ENCODE peak calls at places on chromosomes 13 and 19, in five cellular contexts. I, Q, B, F and D are unnamed samples.

GRCh38 chr13:67139551-67139950 is 90.6 kb downstream of the PCDH9 start:
- DNase-seq in Q (no peak), I (no peak), F (no peak), B (no peak), D (no peak)

GRCh38 chr19:31976775-31977536 is 368.5 kb upstream of the ZNF507 start:
- DNase-seq in I (no peak), Q (no peak), F (no peak), B (no peak), D (no peak)

GRCh38 chr13:76720827-76721226 is 165.4 kb downstream of the KCTD12 start:
- DNase-seq in I (no peak), B (no peak), Q (no peak), F (no peak), D (no peak)

GRCh38 chr19:48896191-48896720 is 2.3 kb downstream of the TULP2 start:
- DNase-seq in I (peak), Q (peak), F (no peak), B (peak), D (no peak)

GRCh38 chr19:51572415-51572814 is 1.3 kb downstream of the ZNF175 start:
- DNase-seq in I (peak), Q (no peak), B (no peak), F (no peak), D (no peak)

GRCh38 chr13:101945435-101945834 is 456.4 kb downstream of the FGF14 start:
- DNase-seq in B (no peak), I (peak), Q (no peak), F (no peak), D (no peak)

GRCh38 chr13:98279473-98280175 is 102.6 kb upstream of the RNF113B start:
- DNase-seq in I (no peak), B (no peak), F (no peak), Q (no peak), D (no peak)

GRCh38 chr13:38538412-38538811 is 148.5 kb upstream of the FREM2 start:
- DNase-seq in I (no peak), F (no peak), B (no peak), Q (no peak), D (no peak)

GRCh38 chr13:22561581-22561980 is 619.2 kb upstream of the SGCG start:
- DNase-seq in F (no peak), B (no peak), I (no peak), Q (no peak), D (no peak)

GRCh38 chr13:40789275-40790231 is at the start of gene SLC25A15:
- DNase-seq in F (peak), Q (peak), B (no peak), I (peak), D (peak)

GRCh38 chr19:18985257-18985656 is 44.2 kb upstream of the HOMER3 start:
- DNase-seq in F (no peak), B (no peak), I (no peak), Q (no peak), D (no peak)

GRCh38 chr13:96027496-96027895 is 25.7 kb downstream of the UGGT2 start:
- DNase-seq in B (no peak), Q (no peak), I (no peak), F (no peak), D (no peak)

GRCh38 chr19:15288146-15288963 is 44.0 kb downstream of the BRD4 start:
- DNase-seq in B (no peak), I (no peak), Q (no peak), F (no peak), D (no peak)

GRCh38 chr13:35646061-35646774 is 169.7 kb upstream of the MAB21L1 start:
- DNase-seq in I (no peak), F (no peak), B (no peak), Q (no peak), D (no peak)

GRCh38 chr19:10193666-10194499 is 870 bp downstream of the DNMT1 start:
- DNase-seq in B (no peak), I (peak), Q (peak), F (peak), D (no peak)

GRCh38 chr19:7506385-7507328 is 9.2 kb upstream of the ZNF358 start:
- DNase-seq in I (peak), B (peak), Q (no peak), F (peak), D (no peak)

GRCh38 chr19:2719910-2720776 is 1.0 kb downstream of the DIRAS1 start:
- DNase-seq in I (no peak), Q (no peak), F (no peak), B (no peak), D (no peak)

GRCh38 chr13:43003010-43003409 is 11.0 kb upstream of the EPSTI1 start:
- DNase-seq in Q (no peak), F (no peak), I (no peak), B (no peak), D (no peak)

GRCh38 chr13:100645382-100645781 is 29.2 kb downstream of the TMTC4 start:
- DNase-seq in Q (no peak), F (no peak), I (no peak), B (no peak), D (no peak)

GRCh38 chr19:40962460-40962961 is 28.6 kb upstream of the CYP2B6 start:
- DNase-seq in B (no peak), Q (no peak), F (peak), I (no peak), D (no peak)

GRCh38 chr13:33692531-33692930 is 125.4 kb upstream of the RFC3 start:
- DNase-seq in Q (no peak), F (no peak), I (no peak), B (no peak), D (no peak)

GRCh38 chr13:67076378-67076777 is 153.8 kb downstream of the PCDH9 start:
- DNase-seq in B (no peak), F (no peak), Q (no peak), I (no peak), D (no peak)

GRCh38 chr13:77717508-77717907 is 20.0 kb downstream of the SLAIN1 start:
- DNase-seq in B (no peak), F (no peak), I (no peak), Q (no peak), D (no peak)

GRCh38 chr19:29735821-29736220 is 20.8 kb upstream of the C19orf12 start:
- DNase-seq in B (no peak), I (no peak), Q (no peak), F (no peak), D (no peak)

GRCh38 chr13:74017301-74018092 is 116.7 kb downstream of the KLF12 start:
- DNase-seq in F (no peak), I (no peak), Q (no peak), B (no peak), D (no peak)

GRCh38 chr19:33406521-33407139 is 33.1 kb downstream of the CEBPG start:
- DNase-seq in Q (peak), F (peak), I (peak), B (peak), D (peak)

GRCh38 chr19:29612801-29613595 is 6.9 kb downstream of the POP4 start:
- DNase-seq in B (no peak), Q (no peak), F (no peak), I (no peak), D (no peak)

DNA sequence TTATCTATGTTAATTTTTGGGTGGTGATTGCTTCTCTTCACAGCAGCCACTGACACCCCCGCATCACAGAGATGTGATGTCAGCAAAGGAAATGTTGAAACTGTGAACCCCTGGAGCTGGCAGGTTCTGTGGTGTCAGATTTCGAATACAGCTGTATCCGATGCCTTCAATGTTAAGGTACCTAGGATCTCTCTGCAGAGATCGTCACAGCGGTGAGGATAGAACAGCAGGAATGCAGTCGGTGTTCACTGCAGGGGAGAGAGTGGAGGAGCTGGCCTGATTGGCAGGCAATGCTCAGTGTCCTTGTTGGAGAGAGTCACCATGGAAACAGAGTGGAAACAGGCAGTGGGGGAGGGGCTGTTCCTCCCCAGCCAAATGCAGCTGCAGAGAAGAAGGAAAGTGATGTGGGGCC is 79.5 kb upstream of the ZNF835 start:
- DNase-seq in I (no peak), B (no peak), Q (no peak), F (peak), D (no peak)
- TF ChIP-seq TAF1 in I (no peak), B (no peak), Q (no peak), F (no peak), D (no peak)

DNA sequence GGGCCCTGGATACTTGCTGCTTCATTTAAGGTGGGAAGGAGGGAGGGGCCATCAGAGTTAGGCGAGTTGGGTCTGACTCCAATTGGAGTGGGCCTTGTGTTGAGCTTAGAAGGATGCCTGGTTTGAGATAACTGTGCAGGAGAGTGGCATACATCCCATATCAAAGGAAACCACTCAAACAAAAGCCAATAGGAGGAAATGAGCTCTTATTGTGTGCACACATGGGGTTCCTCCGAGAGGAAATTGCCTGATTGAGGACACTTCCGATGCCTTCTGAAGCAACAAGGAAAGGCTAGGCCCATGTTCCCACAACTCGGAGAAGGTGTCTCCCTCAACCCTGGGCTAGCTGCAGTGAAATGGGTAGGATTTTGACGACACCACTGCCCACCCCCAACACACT is 19.6 kb downstream of the MBNL2 start:
- DNase-seq in Q (no peak), F (no peak), I (no peak), B (no peak), D (no peak)
- TF ChIP-seq POLR2A in Q (no peak), F (no peak), I (no peak), B (no peak), D (no peak)

GRCh38 chr13:32254416-32254815 is 60.7 kb downstream of the ZAR1L start:
- DNase-seq in Q (no peak), B (no peak), I (no peak), F (no peak), D (no peak)

GRCh38 chr13:32253911-32254399 is 61.2 kb downstream of the ZAR1L start:
- DNase-seq in Q (no peak), I (no peak), F (no peak), B (no peak), D (no peak)

GRCh38 chr13:32254916-32255743 is 60.0 kb downstream of the ZAR1L start:
- DNase-seq in I (no peak), F (peak), Q (no peak), B (no peak), D (no peak)

GRCh38 chr13:32256243-32256642 is 58.9 kb downstream of the ZAR1L start:
- DNase-seq in F (peak), B (no peak), I (no peak), Q (no peak), D (no peak)

GRCh38 chr13:32255744-32256120 is 59.4 kb downstream of the ZAR1L start:
- DNase-seq in B (no peak), I (no peak), Q (no peak), F (peak), D (no peak)
- TF ChIP-seq TAF1 in B (no peak), I (no peak), Q (no peak), F (no peak), D (no peak)

DNA sequence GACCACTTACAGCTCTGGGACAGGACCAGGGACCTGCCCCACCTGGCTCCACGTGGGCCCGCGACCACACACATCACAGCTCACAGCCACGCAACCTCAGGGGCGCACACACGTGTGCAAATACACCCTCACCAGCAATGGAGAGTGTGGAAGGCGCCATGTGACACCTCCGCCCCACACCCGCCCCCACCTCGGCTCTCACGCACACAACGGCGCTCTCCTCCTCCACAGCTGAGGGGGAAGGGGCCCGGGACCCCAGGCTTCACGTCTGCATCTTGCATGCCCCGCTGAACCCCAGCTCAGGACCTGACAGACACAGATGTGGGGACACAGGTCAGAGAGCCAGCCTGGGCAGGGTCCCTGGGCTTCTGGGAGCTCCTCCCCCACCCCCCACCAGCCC is 6.4 kb upstream of the SHISA7 start:
- DNase-seq in B (no peak), Q (no peak), F (no peak), I (no peak), D (no peak)
- TF ChIP-seq POLR2A in B (no peak), Q (no peak), F (no peak), I (no peak), D (no peak)

GRCh38 chr19:1473056-1473400 is 6.0 kb downstream of the C19orf25 start:
- DNase-seq in Q (no peak), I (no peak), B (no peak), F (no peak), D (no peak)

GRCh38 chr19:1470864-1471513 is 8.0 kb downstream of the C19orf25 start:
- DNase-seq in F (no peak), Q (no peak), B (no peak), I (no peak), D (no peak)

GRCh38 chr19:1473424-1473851 is 5.6 kb downstream of the C19orf25 start:
- DNase-seq in Q (no peak), B (no peak), F (no peak), I (no peak), D (no peak)

GRCh38 chr19:1471514-1472107 is 7.4 kb downstream of the C19orf25 start:
- DNase-seq in F (no peak), I (no peak), B (no peak), Q (no peak), D (no peak)

DNA sequence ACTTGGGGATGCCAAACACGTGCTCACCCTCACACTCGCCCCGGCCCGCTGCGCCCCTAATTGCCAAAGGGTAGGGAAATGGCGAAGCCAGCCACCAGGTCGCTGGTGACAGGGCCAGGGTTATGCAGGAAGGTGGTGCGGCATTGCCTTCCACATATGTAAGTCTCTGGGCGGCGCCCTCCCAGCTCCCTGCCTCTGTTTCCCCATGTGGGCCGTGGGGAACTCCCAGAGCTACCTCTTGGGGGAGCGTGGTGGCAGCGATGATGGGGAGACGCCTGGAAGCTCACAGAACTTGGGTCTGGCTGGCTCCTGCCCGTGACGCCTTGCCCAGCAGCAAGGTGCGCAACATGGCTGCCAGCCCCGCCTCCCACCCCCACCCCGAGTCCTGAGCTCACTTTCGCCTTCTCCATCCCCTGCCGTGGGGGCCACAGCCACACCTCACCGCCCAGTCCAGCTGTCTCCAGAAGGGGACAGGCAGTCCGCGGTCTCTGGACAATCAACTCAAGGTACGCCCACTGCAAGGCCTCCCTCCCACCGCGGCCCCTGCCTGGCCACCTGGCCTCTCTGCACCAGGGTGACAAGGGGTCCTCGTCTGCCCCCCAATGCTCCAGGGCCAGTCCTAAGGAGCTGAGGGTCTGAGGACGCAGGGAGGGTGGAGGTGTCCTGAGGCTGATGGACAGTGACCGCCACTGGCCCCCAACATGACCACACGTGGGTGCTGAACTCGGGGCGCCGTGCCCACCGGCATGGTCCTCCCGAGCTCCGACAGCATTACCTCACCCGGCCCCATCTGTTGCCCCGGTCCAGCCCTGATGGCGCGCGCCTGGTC is 6.6 kb downstream of the C19orf25 start:
- DNase-seq in B (no peak), F (no peak), Q (no peak), I (no peak), D (no peak)
- TF ChIP-seq TAF1 in B (no peak), F (no peak), Q (no peak), I (no peak), D (no peak)

DNA sequence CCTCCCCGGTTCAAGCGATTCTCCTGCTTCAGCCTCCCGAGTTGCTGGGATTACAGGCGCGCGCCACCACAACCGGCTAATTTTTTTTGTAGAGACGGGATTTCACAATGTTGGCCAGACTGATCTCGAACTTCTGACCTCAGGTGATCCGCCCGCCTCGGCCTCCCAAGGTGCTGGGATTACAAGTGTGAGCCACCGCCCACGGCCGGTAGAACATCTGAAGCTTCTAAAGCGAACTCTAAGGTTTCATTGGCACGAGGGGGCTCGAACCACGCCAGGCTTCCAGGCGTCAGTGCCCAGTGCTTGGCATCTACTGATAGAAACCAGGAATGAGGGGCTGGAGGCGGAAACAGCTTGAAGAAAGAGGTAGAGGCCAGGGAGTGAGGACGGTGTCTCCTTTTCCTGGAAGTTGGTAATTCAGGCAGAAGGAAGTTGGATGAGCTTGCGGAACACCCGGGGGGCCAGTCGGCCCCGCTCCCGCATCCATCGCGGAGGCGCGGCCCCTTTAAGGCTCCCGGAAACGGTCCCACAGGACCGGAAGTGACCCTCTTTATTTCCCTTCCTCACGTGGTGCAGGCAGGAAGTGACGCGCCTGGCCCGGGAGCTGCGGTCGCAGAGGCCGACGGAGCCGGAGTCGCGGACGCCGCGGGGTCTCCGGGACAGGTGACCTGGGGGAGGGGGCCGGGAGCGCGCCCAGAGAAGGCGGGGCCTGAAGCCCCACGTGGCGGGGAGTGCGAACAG is at the start of gene CCDC9:
- DNase-seq in I (peak), Q (peak), B (peak), F (peak), D (peak)
- TF ChIP-seq POLR2A in I (peak), Q (peak), B (peak), F (peak), D (peak)

GRCh38 chr19:844300-844971 is 3.6 kb downstream of the PRTN3 start:
- DNase-seq in B (no peak), Q (no peak), I (peak), F (no peak), D (no peak)
- TF ChIP-seq TAF1 in B (no peak), Q (no peak), I (no peak), F (no peak), D (no peak)

GRCh38 chr19:11987405-11988231 is 22.8 kb downstream of the ZNF763 start:
- DNase-seq in Q (peak), B (peak), F (peak), I (peak), D (peak)
- TF ChIP-seq POLR2A in Q (peak), B (peak), F (peak), I (peak), D (peak)

GRCh38 chr19:38850976-38851621 is 1.3 kb upstream of the HNRNPL start:
- DNase-seq in B (no peak), I (peak), Q (no peak), F (no peak), D (no peak)

GRCh38 chr19:38850231-38850975 is 617 bp upstream of the HNRNPL start:
- DNase-seq in Q (peak), B (peak), F (peak), I (peak), D (peak)

GRCh38 chr19:38851622-38852230 is 1.9 kb upstream of the HNRNPL start:
- DNase-seq in I (peak), F (peak), Q (peak), B (peak), D (peak)

GRCh38 chr19:38853214-38853613 is 3.4 kb upstream of the HNRNPL start:
- DNase-seq in Q (no peak), I (no peak), F (no peak), B (no peak), D (no peak)

DNA sequence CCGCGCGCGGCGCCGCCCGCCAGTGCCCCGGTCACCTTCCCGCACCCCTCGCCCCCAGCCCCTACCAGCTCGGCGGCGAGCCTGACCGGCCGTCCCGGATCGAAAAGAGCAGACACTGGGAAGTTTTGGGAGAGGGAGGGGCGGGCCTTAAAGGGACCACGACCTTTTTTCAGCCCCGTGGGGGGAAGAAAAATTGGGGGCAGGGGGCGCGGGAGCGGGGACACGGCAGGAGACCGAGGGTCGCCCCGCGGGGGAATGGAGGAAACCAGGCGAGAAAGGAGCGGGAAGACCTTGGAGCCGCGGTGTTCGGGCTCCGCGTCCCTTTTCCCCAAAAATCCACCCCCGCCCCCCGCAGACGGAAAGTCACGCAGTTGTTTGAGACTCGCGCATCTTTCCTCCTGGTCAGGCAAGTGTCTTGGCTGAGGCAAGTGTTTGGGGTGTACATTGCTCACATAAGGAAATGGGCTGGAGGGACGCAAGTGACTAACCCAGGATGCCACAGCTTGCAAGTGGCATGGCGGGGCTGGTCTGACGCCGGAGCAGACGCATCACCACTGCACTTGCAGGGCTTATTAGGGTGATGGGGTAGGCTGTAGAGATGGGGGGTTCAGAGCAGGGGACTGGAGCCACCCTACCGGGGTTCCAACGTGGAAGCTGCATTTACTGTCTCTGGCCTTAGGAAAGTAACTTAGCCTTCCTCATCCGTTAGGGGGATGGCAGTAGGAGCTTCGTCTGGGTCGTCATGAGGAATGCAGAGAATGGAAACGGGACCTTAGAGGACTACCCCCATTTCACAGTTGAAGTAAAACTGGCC is 2.7 kb upstream of the HNRNPL start:
- DNase-seq in F (no peak), B (no peak), I (peak), Q (no peak), D (no peak)
- TF ChIP-seq TAF1 in F (peak), B (peak), I (no peak), Q (peak), D (peak)